ENCODE peak calls at places on chromosomes 3 and 15, in ten cellular contexts. R is AG09309; U is uterus; B is psoas muscle; W is H9; I is fibroblast of pulmonary artery; Y is activated CD8-positive, alpha-beta T cell treated with anti-CD3 and anti-CD28 coated beads for 36 hours; F is tibial artery; J is brain microvascular endothelial cell; A is endodermal cell. C is an unnamed sample.

GRCh38 chr3:55543228-55543627 is 56.1 kb upstream of the WNT5A start:
- DNase-seq in R (no peak), U (peak), B (no peak), W (no peak), I (no peak), Y (no peak), F (no peak), J (peak), A (no peak), C (no peak)

GRCh38 chr3:110164632-110165240 is 827.4 kb upstream of the DPPA4 start:
- DNase-seq in R (no peak), U (no peak), B (no peak), W (no peak), I (no peak), Y (no peak), F (no peak), J (no peak), A (peak), C (no peak)

GRCh38 chr3:63940389-63940757 is 28.2 kb upstream of the SCAANT1 start:
- DNase-seq in R (peak), U (no peak), B (no peak), W (no peak), I (peak), Y (no peak), F (no peak), J (peak), A (no peak), C (no peak)

GRCh38 chr15:38225381-38225780 is 27.3 kb upstream of the SPRED1 start:
- DNase-seq in R (no peak), U (no peak), B (no peak), W (no peak), I (no peak), Y (no peak), F (no peak), J (no peak), A (no peak), C (no peak)

GRCh38 chr3:14463330-14464216 is 61.2 kb downstream of the SLC6A6 start:
- DNase-seq in R (no peak), U (no peak), B (no peak), W (peak), I (no peak), Y (no peak), F (no peak), J (no peak), A (peak), C (no peak)

GRCh38 chr3:194481103-194481502 is 5.7 kb downstream of the ATP13A3 start:
- DNase-seq in R (no peak), U (no peak), B (no peak), W (no peak), I (peak), Y (no peak), F (no peak), J (no peak), A (no peak), C (no peak)

GRCh38 chr15:74451322-74451721 is 9.6 kb downstream of the UBL7 start:
- DNase-seq in R (no peak), U (no peak), B (no peak), W (no peak), I (no peak), Y (no peak), F (no peak), J (no peak), A (no peak), C (no peak)

GRCh38 chr3:194100856-194101390 is 35.0 kb upstream of the HES1 start:
- DNase-seq in R (no peak), U (no peak), B (no peak), W (no peak), I (no peak), Y (no peak), F (no peak), J (no peak), A (no peak), C (no peak)

GRCh38 chr3:115423170-115423569 is 200.1 kb upstream of the GAP43 start:
- DNase-seq in R (no peak), U (no peak), B (no peak), W (no peak), I (no peak), Y (no peak), F (no peak), J (no peak), A (no peak), C (no peak)

GRCh38 chr3:55897573-55898224 is 410.6 kb upstream of the WNT5A start:
- DNase-seq in R (no peak), U (no peak), B (no peak), W (no peak), I (no peak), Y (no peak), F (no peak), J (no peak), A (peak), C (no peak)

GRCh38 chr15:27769652-27770051 is 329.5 kb downstream of the OCA2 start:
- DNase-seq in R (no peak), U (no peak), B (no peak), W (no peak), I (no peak), Y (no peak), F (no peak), J (no peak), A (no peak), C (no peak)

GRCh38 chr3:182692685-182693084 is 100.6 kb upstream of the ATP11B start:
- DNase-seq in R (no peak), U (no peak), B (no peak), W (no peak), I (no peak), Y (no peak), F (no peak), J (no peak), A (no peak), C (no peak)

GRCh38 chr3:137766069-137766960 is 2.2 kb downstream of the SOX14 start:
- DNase-seq in R (no peak), U (no peak), B (no peak), W (peak), I (no peak), Y (no peak), F (no peak), J (no peak), A (peak), C (no peak)

GRCh38 chr3:170961616-170962400 is 53.4 kb upstream of the EIF5A2 start:
- DNase-seq in R (no peak), U (no peak), B (no peak), W (no peak), I (peak), Y (peak), F (no peak), J (peak), A (no peak), C (no peak)

GRCh38 chr3:120148187-120148954 is 54.1 kb upstream of the GSK3B start:
- DNase-seq in R (no peak), U (no peak), B (no peak), W (no peak), I (no peak), Y (no peak), F (no peak), J (no peak), A (no peak), C (no peak)

GRCh38 chr15:89332446-89332845 is 2.2 kb downstream of the POLG start:
- DNase-seq in R (no peak), U (no peak), B (no peak), W (peak), I (peak), Y (peak), F (no peak), J (peak), A (peak), C (no peak)

GRCh38 chr3:178699810-178700209 is 163.6 kb downstream of the KCNMB2 start:
- DNase-seq in R (no peak), U (no peak), B (no peak), W (no peak), I (no peak), Y (no peak), F (no peak), J (peak), A (no peak), C (no peak)

GRCh38 chr3:42839616-42840015 is 30.4 kb downstream of the ACKR2 start:
- DNase-seq in R (peak), U (peak), B (no peak), W (peak), I (peak), Y (peak), F (peak), J (peak), A (peak), C (no peak)

GRCh38 chr15:47378527-47378926 is 338.8 kb upstream of the SEMA6D start:
- DNase-seq in R (no peak), U (no peak), B (no peak), W (no peak), I (no peak), Y (no peak), F (no peak), J (no peak), A (no peak), C (no peak)

GRCh38 chr15:61226313-61227250 is 2.5 kb downstream of the RORA start:
- DNase-seq in R (no peak), U (no peak), B (no peak), W (no peak), I (no peak), Y (no peak), F (no peak), J (no peak), A (no peak), C (no peak)

GRCh38 chr15:78444255-78444654 is 6.2 kb downstream of the IREB2 start:
- DNase-seq in R (no peak), U (no peak), B (no peak), W (no peak), I (no peak), Y (no peak), F (no peak), J (no peak), A (no peak), C (no peak)

DNA sequence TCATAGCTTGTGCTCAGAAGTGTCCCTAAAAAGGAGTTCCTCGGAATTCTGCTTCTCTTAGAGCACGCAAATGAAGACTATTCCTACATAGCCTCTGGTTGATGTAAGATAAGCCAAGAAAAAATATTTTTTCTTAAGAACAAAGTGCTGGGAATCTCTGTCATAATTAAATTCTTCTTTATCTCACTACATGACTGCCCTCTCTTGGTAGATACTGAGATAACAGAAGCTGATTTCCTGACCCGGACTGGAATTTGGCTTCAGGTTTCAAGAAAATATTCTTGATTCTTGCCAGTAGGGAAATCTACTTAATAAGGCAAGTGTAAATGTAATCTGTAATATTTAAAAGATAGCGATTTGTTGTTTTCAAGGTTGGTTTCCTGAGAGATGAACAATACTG is 31.3 kb upstream of the SETMAR start:
- DNase-seq in R (peak), U (no peak), B (no peak), W (no peak), I (peak), Y (no peak), F (no peak), J (peak), A (no peak), C (no peak)
- TF ChIP-seq CTCF in R (peak), U (peak), B (peak), W (peak), I (peak), Y (peak), F (peak), J (peak), A (peak), C (peak)

DNA sequence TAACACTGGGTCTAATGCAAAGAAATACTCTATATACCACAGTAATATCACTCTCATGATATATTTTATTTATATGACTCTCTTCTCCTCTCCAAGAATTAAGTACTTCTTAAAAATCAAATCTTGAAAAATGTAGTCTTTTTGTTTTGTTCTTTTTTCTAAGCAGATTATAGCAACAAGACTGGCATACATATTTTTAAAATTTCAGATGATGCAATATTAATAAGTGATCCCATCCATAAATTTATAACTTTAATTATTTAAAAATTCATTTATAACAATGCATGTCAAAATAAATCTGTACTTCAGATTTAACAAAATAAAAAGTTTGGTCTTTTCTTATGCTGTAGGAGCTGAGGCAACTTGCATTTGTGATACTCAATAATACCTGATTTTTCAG is 95.0 kb upstream of the NEDD4 start:
- DNase-seq in R (no peak), U (no peak), B (no peak), W (no peak), I (no peak), Y (no peak), F (no peak), J (no peak), A (no peak), C (no peak)
- TF ChIP-seq CTCF in R (no peak), U (no peak), B (no peak), W (no peak), I (no peak), Y (no peak), F (no peak), J (no peak), A (no peak), C (no peak)

DNA sequence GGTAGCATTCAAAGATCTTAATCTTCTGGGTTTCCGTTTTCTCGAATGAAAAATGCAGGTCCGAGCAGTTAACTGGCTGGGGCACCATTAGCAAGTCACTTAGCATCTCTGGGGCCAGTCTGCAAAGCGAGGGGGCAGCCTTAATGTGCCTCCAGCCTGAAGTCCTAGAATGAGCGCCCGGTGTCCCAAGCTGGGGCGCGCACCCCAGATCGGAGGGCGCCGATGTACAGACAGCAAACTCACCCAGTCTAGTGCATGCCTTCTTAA is at the start of gene PATL2:
- DNase-seq in R (no peak), U (no peak), B (no peak), W (no peak), I (no peak), Y (no peak), F (no peak), J (no peak), A (no peak), C (no peak)
- TF ChIP-seq CTCF in R (no peak), U (no peak), B (no peak), W (no peak), I (no peak), Y (no peak), F (no peak), J (peak), A (no peak), C (no peak)

DNA sequence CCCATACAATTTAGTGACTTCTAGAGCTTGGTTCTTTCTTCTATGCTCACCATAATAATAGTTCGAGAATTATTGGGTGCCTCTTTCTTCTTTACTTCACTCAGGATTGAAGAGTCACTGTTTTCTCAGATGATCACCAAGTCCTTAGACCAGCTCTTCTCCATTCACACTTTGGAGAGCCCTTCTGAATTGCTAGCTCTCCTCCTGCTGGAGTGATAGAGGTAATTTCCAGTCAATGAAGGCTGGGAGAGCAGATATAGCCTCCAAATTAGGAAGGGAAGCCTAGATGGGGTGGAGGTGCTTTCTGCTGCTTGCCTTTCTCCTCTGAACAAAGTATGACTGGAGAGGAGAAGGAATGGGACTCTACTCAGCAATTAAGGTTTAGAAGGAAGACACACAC is 10.7 kb upstream of the BBX start:
- DNase-seq in R (no peak), U (no peak), B (no peak), W (no peak), I (no peak), Y (no peak), F (no peak), J (no peak), A (peak), C (no peak)
- TF ChIP-seq CTCF in R (peak), U (no peak), B (no peak), W (peak), I (peak), Y (no peak), F (no peak), J (peak), A (peak), C (no peak)

GRCh38 chr15:63599401-63600000 is 2.3 kb downstream of the FBXL22 start:
- DNase-seq in R (no peak), U (peak), B (peak), W (peak), I (peak), Y (peak), F (peak), J (no peak), A (peak), C (no peak)
- TF ChIP-seq CTCF in R (peak), U (peak), B (peak), W (peak), I (peak), Y (peak), F (peak), J (peak), A (peak), C (no peak)

GRCh38 chr3:51311055-51311454 is 74.0 kb upstream of the MANF start:
- DNase-seq in R (no peak), U (no peak), B (no peak), W (no peak), I (peak), Y (no peak), F (no peak), J (peak), A (no peak), C (no peak)
- TF ChIP-seq CTCF in R (peak), U (peak), B (no peak), W (peak), I (peak), Y (no peak), F (no peak), J (peak), A (peak), C (no peak)

GRCh38 chr3:150639262-150639661 is 36.1 kb downstream of the SELENOT start:
- DNase-seq in R (no peak), U (no peak), B (no peak), W (no peak), I (peak), Y (no peak), F (no peak), J (no peak), A (no peak), C (no peak)

GRCh38 chr3:150635526-150635925 is 32.4 kb downstream of the SELENOT start:
- DNase-seq in R (no peak), U (no peak), B (no peak), W (no peak), I (no peak), Y (no peak), F (no peak), J (no peak), A (no peak), C (no peak)

GRCh38 chr3:150635076-150635475 is 32.0 kb downstream of the SELENOT start:
- DNase-seq in R (no peak), U (no peak), B (no peak), W (no peak), I (no peak), Y (no peak), F (no peak), J (no peak), A (peak), C (no peak)

GRCh38 chr3:150636258-150636657 is 33.1 kb downstream of the SELENOT start:
- DNase-seq in R (no peak), U (no peak), B (no peak), W (no peak), I (no peak), Y (peak), F (no peak), J (no peak), A (no peak), C (no peak)

GRCh38 chr3:150640256-150640655 is 37.1 kb downstream of the SELENOT start:
- DNase-seq in R (no peak), U (no peak), B (no peak), W (no peak), I (no peak), Y (no peak), F (no peak), J (no peak), A (no peak), C (no peak)
- TF ChIP-seq CTCF in R (no peak), U (no peak), B (no peak), W (no peak), I (no peak), Y (no peak), F (no peak), J (no peak), A (no peak), C (no peak)

GRCh38 chr15:69213786-69214185 is 53.4 kb downstream of the GLCE start:
- DNase-seq in R (no peak), U (no peak), B (no peak), W (no peak), I (no peak), Y (no peak), F (no peak), J (no peak), A (no peak), C (no peak)
- TF ChIP-seq CTCF in R (no peak), U (no peak), B (no peak), W (peak), I (peak), Y (no peak), F (no peak), J (peak), A (peak), C (no peak)

C was measured in mesothelial cell of epicardium.